ENCODE peak calls at places on chromosomes 6 and 20, in four cellular contexts. G, W, V and I are unnamed samples.

GRCh38 chr6:141169419-141169818 is 963.3 kb upstream of the GJE1 start:
- DNase-seq in V (peak), G (peak), W (peak), I (no peak)

GRCh38 chr6:104460759-104461530 is 398.8 kb downstream of the HACE1 start:
- DNase-seq in G (no peak), V (no peak), W (no peak), I (no peak)

GRCh38 chr6:21871831-21872230 is 278.3 kb downstream of the SOX4 start:
- DNase-seq in W (no peak), G (no peak), V (no peak), I (no peak)

GRCh38 chr6:43665376-43665775 is 20.5 kb downstream of the RSPH9 start:
- DNase-seq in G (peak), W (peak), V (no peak), I (no peak)

GRCh38 chr6:135281227-135281626 is 100.1 kb downstream of the MYB start:
- DNase-seq in V (peak), W (no peak), G (no peak), I (no peak)

GRCh38 chr6:157610451-157610999 is 212.5 kb upstream of the SNX9 start:
- DNase-seq in V (no peak), G (no peak), W (no peak), I (no peak)

GRCh38 chr6:92706976-92707375 is 712.4 kb downstream of the EPHA7 start:
- DNase-seq in W (no peak), G (no peak), V (peak), I (no peak)

GRCh38 chr6:75735491-75736186 is 13.4 kb upstream of the MYO6 start:
- DNase-seq in W (peak), G (no peak), V (peak), I (no peak)

GRCh38 chr6:57313711-57314471 is 3.5 kb upstream of the PRIM2 start:
- DNase-seq in G (no peak), W (peak), V (peak), I (no peak)

GRCh38 chr6:133408543-133408942 is 167.4 kb downstream of the EYA4 start:
- DNase-seq in V (peak), G (no peak), W (peak), I (no peak)

GRCh38 chr6:170286246-170286933 is 4.5 kb downstream of the DLL1 start:
- DNase-seq in W (no peak), G (peak), V (no peak), I (no peak)

GRCh38 chr6:129133770-129134192 is 250.8 kb downstream of the LAMA2 start:
- DNase-seq in V (no peak), W (peak), G (no peak), I (no peak)

GRCh38 chr20:10669843-10670446 is 3.9 kb downstream of the JAG1 start:
- DNase-seq in W (no peak), V (no peak), G (no peak), I (no peak)

GRCh38 chr6:159594106-159594749 is 98.8 kb downstream of the SOD2 start:
- DNase-seq in V (no peak), G (no peak), W (peak), I (no peak)

GRCh38 chr6:148720371-148720770 is 26.5 kb upstream of the UST start:
- DNase-seq in G (no peak), W (peak), V (peak), I (no peak)

GRCh38 chr6:21026576-21027273 is 492.5 kb downstream of the CDKAL1 start:
- DNase-seq in W (peak), G (no peak), V (peak), I (no peak)

GRCh38 chr6:167795874-167796667 is 30.6 kb upstream of the AFDN start:
- DNase-seq in V (no peak), W (no peak), G (no peak), I (peak)

GRCh38 chr6:118562959-118563358 is 14.9 kb downstream of the PLN start:
- DNase-seq in V (peak), W (peak), G (no peak), I (no peak)

GRCh38 chr20:57501461-57502330 is 23.2 kb downstream of the CTCFL start:
- DNase-seq in G (peak), V (no peak), W (no peak), I (peak)

GRCh38 chr20:62122659-62123449 is 579 bp downstream of the LSM14B start:
- DNase-seq in V (peak), W (no peak), G (no peak), I (no peak)

GRCh38 chr6:158548418-158549161 is 11.3 kb upstream of the TMEM181 start:
- DNase-seq in G (no peak), W (no peak), V (no peak), I (peak)

GRCh38 chr6:81770395-81770794 is 17.9 kb upstream of the TENT5A start:
- DNase-seq in V (no peak), G (no peak), W (no peak), I (no peak)

GRCh38 chr6:81999270-81999669 is 246.8 kb upstream of the TENT5A start:
- DNase-seq in W (no peak), G (no peak), V (no peak), I (no peak)

GRCh38 chr20:59010321-59010994 is 3.4 kb upstream of the CTSZ start:
- DNase-seq in G (peak), V (no peak), W (no peak), I (no peak)

GRCh38 chr20:2509794-2510193 is 1.1 kb upstream of the ZNF343 start:
- DNase-seq in W (no peak), V (no peak), G (peak), I (no peak)

GRCh38 chr20:19833395-19833794 is 75.3 kb downstream of the RIN2 start:
- DNase-seq in V (no peak), G (no peak), W (no peak), I (no peak)

GRCh38 chr6:115545410-115545986 is 515.2 kb downstream of the FRK start:
- DNase-seq in W (no peak), V (no peak), G (peak), I (peak)

GRCh38 chr6:27517928-27518787 is 45.3 kb upstream of the ZNF184 start:
- DNase-seq in G (no peak), W (no peak), V (no peak), I (no peak)

GRCh38 chr20:23869520-23869919 is 10.0 kb downstream of the CST5 start:
- DNase-seq in G (no peak), W (no peak), V (no peak), I (no peak)

GRCh38 chr6:30820196-30820595 is 64.1 kb upstream of the DDR1 start:
- DNase-seq in G (peak), V (peak), W (peak), I (no peak)

GRCh38 chr6:17305219-17306001 is 24.2 kb downstream of the RBM24 start:
- DNase-seq in V (no peak), G (peak), W (peak), I (no peak)

GRCh38 chr20:3900187-3900604 is 11.0 kb downstream of the PANK2 start:
- DNase-seq in G (no peak), V (no peak), W (no peak), I (no peak)
- H3K4ac ChIP-seq in G (no peak), V (no peak), W (no peak), I (no peak)

GRCh38 chr20:36493013-36493800 is 48.1 kb upstream of the MYL9 start:
- DNase-seq in W (no peak), G (peak), V (no peak), I (peak)

GRCh38 chr20:36496707-36497669 is 44.3 kb upstream of the MYL9 start:
- DNase-seq in G (no peak), W (no peak), V (no peak), I (no peak)

GRCh38 chr20:36491901-36492617 is 49.3 kb upstream of the MYL9 start:
- DNase-seq in V (no peak), W (no peak), G (peak), I (no peak)

GRCh38 chr20:36490191-36490590 is 51.1 kb upstream of the MYL9 start:
- DNase-seq in V (no peak), G (no peak), W (no peak), I (no peak)

GRCh38 chr20:36493801-36494114 is 47.6 kb upstream of the MYL9 start:
- DNase-seq in W (peak), G (no peak), V (no peak), I (no peak)
- H3K4ac ChIP-seq in W (no peak), G (no peak), V (no peak), I (no peak)

GRCh38 chr6:26020291-26020982 is 57.8 kb downstream of the TRIM38 start:
- DNase-seq in W (peak), V (peak), G (peak), I (peak)
- H3K4ac ChIP-seq in W (peak), V (peak), G (peak), I (peak)

GRCh38 chr20:50172347-50173013 is 18.1 kb upstream of the CEBPB start:
- DNase-seq in V (peak), W (peak), G (peak), I (peak)
- H3K4ac ChIP-seq in V (peak), W (peak), G (no peak), I (no peak)

GRCh38 chr6:89670935-89671565 is 32.5 kb upstream of the LYRM2 start:
- DNase-seq in V (no peak), W (no peak), G (no peak), I (no peak)
- H3K4ac ChIP-seq in V (no peak), W (no peak), G (no peak), I (no peak)

GRCh38 chr20:46710149-46710913 is 882 bp downstream of the SLC2A10 start:
- DNase-seq in W (no peak), G (no peak), V (no peak), I (no peak)

GRCh38 chr20:46706242-46706641 is 3.2 kb upstream of the SLC2A10 start:
- DNase-seq in W (no peak), G (no peak), V (no peak), I (no peak)

GRCh38 chr20:46708172-46708860 is 1.1 kb upstream of the SLC2A10 start:
- DNase-seq in W (no peak), G (peak), V (no peak), I (peak)

GRCh38 chr20:46709459-46710148 is at the start of gene SLC2A10:
- DNase-seq in V (peak), W (peak), G (peak), I (peak)

GRCh38 chr20:46709055-46709458 is 392 bp upstream of the SLC2A10 start:
- DNase-seq in W (no peak), G (no peak), V (no peak), I (no peak)
- H3K4ac ChIP-seq in W (peak), G (peak), V (peak), I (no peak)

GRCh38 chr6:153086225-153086990 is 44.7 kb downstream of the RGS17 start:
- DNase-seq in G (no peak), W (no peak), V (no peak), I (no peak)
- H3K4ac ChIP-seq in G (no peak), W (no peak), V (no peak), I (no peak)

GRCh38 chr6:37069639-37070038 is 64.2 kb downstream of the FGD2 start:
- DNase-seq in G (no peak), V (no peak), W (no peak), I (no peak)
- H3K4ac ChIP-seq in G (no peak), V (no peak), W (no peak), I (no peak)